ENCODE peak calls at places on chromosomes 1 and 21, in seven cellular contexts. K is heart right ventricle, I is fibroblast of lung, Z is nephron progenitor cell, T is upper lobe of right lung, L is IMR-90, E is psoas muscle. G is an unnamed sample.

GRCh38 chr1:58823481-58824010 is 39.7 kb upstream of the JUN start:
- DNase-seq in K (no peak), Z (no peak), L (peak), E (no peak), I (peak), T (no peak), G (no peak)

GRCh38 chr1:205438213-205439158 is 16.6 kb upstream of the LEMD1 start:
- DNase-seq in L (peak), K (peak), E (peak), T (peak), I (peak), Z (no peak), G (no peak)

GRCh38 chr1:200478945-200479558 is 69.2 kb upstream of the ZNF281 start:
- DNase-seq in I (no peak), L (no peak), K (no peak), E (no peak), Z (no peak), T (no peak), G (no peak)

GRCh38 chr1:204576422-204576821 is 60.2 kb downstream of the MDM4 start:
- DNase-seq in E (no peak), I (no peak), Z (no peak), K (no peak), L (no peak), T (no peak), G (no peak)

GRCh38 chr1:200213392-200213791 is 185.9 kb downstream of the NR5A2 start:
- DNase-seq in L (no peak), Z (no peak), K (no peak), T (no peak), I (no peak), E (no peak), G (no peak)

GRCh38 chr1:107963009-107963408 is 2.0 kb downstream of the VAV3 start:
- DNase-seq in L (no peak), K (no peak), I (no peak), E (no peak), Z (no peak), T (no peak), G (no peak)

GRCh38 chr1:53848025-53848424 is 9.9 kb upstream of the NDC1 start:
- DNase-seq in T (no peak), I (no peak), Z (no peak), K (no peak), E (no peak), L (no peak), G (no peak)

GRCh38 chr1:98103617-98104284 is 182.9 kb upstream of the DPYD start:
- DNase-seq in T (no peak), L (peak), E (no peak), Z (no peak), I (no peak), K (no peak), G (no peak)

GRCh38 chr1:84712288-84712874 is 22.1 kb upstream of the SSX2IP start:
- DNase-seq in E (no peak), I (peak), L (peak), T (no peak), Z (no peak), K (no peak), G (no peak)

GRCh38 chr1:154351363-154352068 is 26.2 kb downstream of the ATP8B2 start:
- DNase-seq in Z (no peak), K (no peak), T (no peak), I (no peak), L (no peak), E (no peak), G (no peak)

GRCh38 chr1:107820797-107821196 is 144.2 kb downstream of the VAV3 start:
- DNase-seq in L (no peak), E (no peak), K (no peak), Z (no peak), T (no peak), I (peak), G (no peak)

GRCh38 chr1:205440476-205441317 is 15.1 kb downstream of the BLACAT1 start:
- DNase-seq in Z (peak), I (peak), T (peak), E (no peak), L (peak), K (no peak), G (no peak)

GRCh38 chr1:79190074-79190473 is 183.5 kb upstream of the ADGRL4 start:
- DNase-seq in T (no peak), L (peak), E (no peak), I (peak), Z (no peak), K (no peak), G (no peak)

GRCh38 chr1:8133657-8134430 is 107.7 kb upstream of the ERRFI1 start:
- DNase-seq in I (peak), Z (no peak), E (peak), L (peak), T (no peak), K (peak), G (no peak)

GRCh38 chr1:202643397-202644218 is 66.6 kb downstream of the SYT2 start:
- DNase-seq in T (no peak), K (no peak), Z (peak), L (no peak), E (peak), I (no peak), G (no peak)

GRCh38 chr1:190453550-190453949 is 24.1 kb downstream of the BRINP3 start:
- DNase-seq in Z (no peak), K (no peak), L (peak), T (no peak), E (no peak), I (no peak), G (no peak)

GRCh38 chr21:19553930-19554615 is 1150.5 kb upstream of the TMPRSS15 start:
- DNase-seq in T (no peak), E (no peak), Z (no peak), L (no peak), I (no peak), K (no peak), G (no peak)

DNA sequence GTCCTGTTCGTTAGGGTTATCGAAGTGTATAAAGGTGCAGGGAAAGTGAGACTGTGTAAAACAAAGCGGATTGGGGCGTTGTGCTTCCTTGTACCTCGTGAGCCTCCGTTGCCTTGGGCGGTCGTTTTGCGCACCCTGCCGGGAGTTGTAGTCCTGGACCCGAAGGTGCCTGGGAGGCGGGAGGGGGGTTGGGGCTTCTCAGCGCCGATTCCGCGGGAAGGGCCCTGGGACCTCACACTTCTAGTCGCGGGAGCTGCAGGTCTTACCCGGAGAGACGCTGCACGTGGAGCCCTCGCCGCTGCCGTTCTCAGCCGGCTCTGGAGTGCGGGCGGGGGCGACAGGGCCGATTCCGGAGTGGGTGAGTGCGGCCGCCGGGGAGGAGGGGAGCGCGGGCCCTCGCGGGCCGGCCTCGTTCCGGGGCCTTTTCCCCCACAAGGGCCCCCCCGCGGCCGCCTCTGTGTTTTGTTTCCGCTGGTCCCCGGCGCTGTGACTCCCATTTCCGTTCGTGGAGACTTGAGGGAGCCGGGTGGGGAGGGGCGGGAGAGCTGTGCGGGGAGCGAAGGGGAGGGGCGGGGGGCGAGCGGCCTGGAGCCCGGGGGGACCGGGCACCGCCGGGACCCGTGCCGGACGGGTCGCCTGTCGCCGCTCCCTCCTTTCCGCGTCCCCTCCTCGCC is 586 bp downstream of the GABPA start:
- DNase-seq in T (peak), E (peak), K (peak), Z (peak), I (peak), L (peak), G (peak)
- TF ChIP-seq CTCF in T (no peak), E (no peak), K (no peak), Z (no peak), I (peak), L (no peak), G (no peak)

GRCh38 chr21:39082656-39083376 is 100.4 kb downstream of the PSMG1 start:
- DNase-seq in K (no peak), Z (no peak), T (no peak), L (no peak), E (no peak), I (no peak), G (no peak)
- TF ChIP-seq CTCF in K (no peak), Z (no peak), T (no peak), L (no peak), E (no peak), I (no peak), G (peak)

GRCh38 chr1:212754715-212755114 is 36.9 kb downstream of the NSL1 start:
- DNase-seq in E (no peak), Z (no peak), L (no peak), T (no peak), K (no peak), I (no peak), G (no peak)

GRCh38 chr1:212762839-212763238 is 28.7 kb downstream of the NSL1 start:
- DNase-seq in K (no peak), T (no peak), Z (no peak), L (no peak), E (no peak), I (no peak), G (no peak)

GRCh38 chr1:212760126-212760823 is 31.3 kb downstream of the NSL1 start:
- DNase-seq in L (no peak), K (no peak), T (no peak), E (no peak), Z (peak), I (no peak), G (no peak)

GRCh38 chr1:212762234-212762633 is 29.3 kb downstream of the NSL1 start:
- DNase-seq in E (no peak), K (no peak), T (no peak), I (no peak), L (no peak), Z (no peak), G (no peak)

GRCh38 chr1:212759683-212760082 is 31.9 kb downstream of the NSL1 start:
- DNase-seq in L (no peak), E (no peak), I (no peak), K (no peak), Z (no peak), T (no peak), G (no peak)
- TF ChIP-seq CTCF in L (no peak), E (no peak), I (no peak), K (no peak), Z (no peak), T (no peak), G (no peak)

DNA sequence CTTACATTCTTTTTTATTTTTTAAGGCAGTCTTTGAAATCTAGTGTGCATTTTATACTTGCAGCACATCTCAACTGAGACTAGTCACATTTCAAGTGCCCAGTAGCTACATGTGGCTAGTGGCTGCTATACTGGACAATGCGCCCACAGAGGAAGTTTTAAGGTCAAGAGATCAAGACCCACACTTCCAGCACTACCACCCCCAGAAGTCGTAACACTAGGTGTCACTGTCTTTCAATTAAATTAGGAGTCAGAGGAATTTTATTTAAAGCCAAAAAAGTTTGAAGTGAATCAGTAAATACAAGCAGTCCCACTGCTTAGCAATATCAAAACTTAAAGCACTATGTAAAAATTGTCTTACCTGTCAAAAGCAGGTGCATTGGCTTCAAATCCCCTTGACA is 39.9 kb downstream of the SYNJ1 start:
- DNase-seq in K (no peak), L (no peak), T (no peak), E (no peak), I (no peak), Z (no peak), G (no peak)
- TF ChIP-seq CTCF in K (no peak), L (no peak), T (no peak), E (no peak), I (no peak), Z (no peak), G (no peak)

GRCh38 chr1:245777752-245778151 is 623.0 kb downstream of the KIF26B start:
- DNase-seq in E (no peak), L (no peak), T (no peak), Z (no peak), I (no peak), K (no peak), G (no peak)
- TF ChIP-seq CTCF in E (no peak), L (no peak), T (no peak), Z (no peak), I (no peak), K (no peak), G (no peak)